ENCODE peak calls at places on chromosomes 5 and 9, in eight cellular contexts. V is AG10803; Y is progenitor cell of endocrine pancreas; X is coronary artery; I is tibial nerve; J is CD4-positive, alpha-beta T cell; W is tibial artery; T is adrenal gland. P is an unnamed sample.

GRCh38 chr9:100838857-100839256 is 189.7 kb upstream of the PLPPR1 start:
- DNase-seq in V (no peak), Y (no peak), X (no peak), I (no peak), J (no peak), W (no peak), T (no peak), P (no peak)

GRCh38 chr5:58598440-58598839 is 15.6 kb downstream of the RAB3C start:
- DNase-seq in V (no peak), Y (no peak), X (no peak), I (no peak), J (no peak), W (no peak), T (no peak), P (no peak)

GRCh38 chr5:10454591-10455272 is 13.1 kb downstream of the ROPN1L start:
- DNase-seq in V (peak; percentile 81), Y (no peak), X (no peak), I (peak; percentile 58), J (no peak), W (peak; percentile 50), T (no peak), P (no peak)

GRCh38 chr9:6715755-6716643 is 41.8 kb upstream of the KDM4C start:
- DNase-seq in V (peak; percentile 7), Y (peak; percentile 10), X (no peak), I (no peak), J (peak; percentile 50), W (peak; percentile 23), T (peak; percentile 32), P (peak; percentile 71)

GRCh38 chr5:7377761-7378160 is 18.2 kb upstream of the ADCY2 start:
- DNase-seq in V (no peak), Y (no peak), X (no peak), I (no peak), J (no peak), W (no peak), T (no peak), P (no peak)

GRCh38 chr5:43294226-43294625 is 19.0 kb downstream of the HMGCS1 start:
- DNase-seq in V (peak; percentile 74), Y (no peak), X (no peak), I (no peak), J (no peak), W (no peak), T (no peak), P (no peak)

GRCh38 chr5:154654484-154655375 is 100.4 kb upstream of the LARP1 start:
- DNase-seq in V (peak; percentile 36), Y (no peak), X (no peak), I (no peak), J (no peak), W (no peak), T (no peak), P (no peak)

GRCh38 chr9:32672478-32672877 is 37.0 kb upstream of the TAF1L start:
- DNase-seq in V (peak; percentile 87), Y (no peak), X (no peak), I (no peak), J (no peak), W (no peak), T (no peak), P (no peak)

GRCh38 chr5:39494534-39494933 is 69.8 kb upstream of the DAB2 start:
- DNase-seq in V (no peak), Y (no peak), X (no peak), I (no peak), J (no peak), W (no peak), T (no peak), P (no peak)

GRCh38 chr9:136978865-136979544 is 1.7 kb downstream of the PTGDS start:
- DNase-seq in V (no peak), Y (no peak), X (no peak), I (no peak), J (no peak), W (no peak), T (no peak), P (no peak)

GRCh38 chr5:117357886-117358285 is 783.3 kb upstream of the SEMA6A start:
- DNase-seq in V (no peak), Y (no peak), X (no peak), I (no peak), J (no peak), W (no peak), T (peak; percentile 35), P (no peak)

GRCh38 chr9:15927131-15927530 is 374.3 kb downstream of the CCDC171 start:
- DNase-seq in V (peak; percentile 64), Y (no peak), X (no peak), I (no peak), J (no peak), W (no peak), T (no peak), P (no peak)

GRCh38 chr9:131306397-131306997 is 17.0 kb downstream of the PLPP7 start:
- DNase-seq in V (peak; percentile 14), Y (no peak), X (no peak), I (no peak), J (no peak), W (no peak), T (no peak), P (no peak)

GRCh38 chr9:27303219-27303618 is 6.3 kb upstream of the EQTN start:
- DNase-seq in V (no peak), Y (no peak), X (no peak), I (no peak), J (no peak), W (no peak), T (peak; percentile 17), P (no peak)

GRCh38 chr9:36721846-36722588 is 149.3 kb downstream of the MELK start:
- DNase-seq in V (no peak), Y (no peak), X (no peak), I (no peak), J (no peak), W (peak; percentile 25), T (no peak), P (no peak)

GRCh38 chr9:133888048-133888778 is 103.9 kb downstream of the VAV2 start:
- DNase-seq in V (no peak), Y (no peak), X (no peak), I (no peak), J (no peak), W (no peak), T (no peak), P (no peak)

GRCh38 chr9:134493471-134494272 is 147.9 kb upstream of the COL5A1 start:
- DNase-seq in V (no peak), Y (no peak), X (no peak), I (no peak), J (no peak), W (no peak), T (no peak), P (peak; percentile 8)

GRCh38 chr9:129201289-129201688 is 23.2 kb upstream of the IER5L start:
- DNase-seq in V (no peak), Y (no peak), X (no peak), I (no peak), J (no peak), W (no peak), T (no peak), P (no peak)

GRCh38 chr5:139251281-139251687 is 42.3 kb upstream of the MATR3 start:
- DNase-seq in V (no peak), Y (no peak), X (no peak), I (no peak), J (peak; percentile 13), W (no peak), T (no peak), P (no peak)
- TF ChIP-seq CTCF in V (peak; percentile 17), Y (no peak), X (no peak), I (no peak), J (peak; percentile 41), W (no peak), T (peak; percentile 24), P (no peak)

GRCh38 chr9:115306860-115307259 is 188.9 kb upstream of the TNC start:
- DNase-seq in V (no peak), Y (no peak), X (no peak), I (no peak), J (no peak), W (no peak), T (no peak), P (no peak)
- TF ChIP-seq CTCF in V (no peak), Y (no peak), X (no peak), I (no peak), J (no peak), W (no peak), T (no peak), P (no peak)

GRCh38 chr5:150778517-150779396 is at the start of gene SMIM3:
- DNase-seq in V (peak; percentile 68), Y (peak; percentile 74), X (peak; percentile 94), I (peak; percentile 67), J (peak; percentile 53), W (peak; percentile 86), T (peak; percentile 82), P (no peak)
- TF ChIP-seq CTCF in V (peak; percentile 37), Y (peak; percentile 54), X (no peak), I (peak; percentile 23), J (peak; percentile 41), W (peak; percentile 35), T (peak; percentile 32), P (no peak)

GRCh38 chr5:73027816-73028215 is 72.0 kb downstream of the FCHO2 start:
- DNase-seq in V (no peak), Y (no peak), X (no peak), I (no peak), J (no peak), W (no peak), T (no peak), P (no peak)

GRCh38 chr5:73030995-73031394 is 75.2 kb downstream of the FCHO2 start:
- DNase-seq in V (peak; percentile 91), Y (peak; percentile 17), X (no peak), I (no peak), J (no peak), W (no peak), T (no peak), P (no peak)

GRCh38 chr5:73030531-73030930 is 74.7 kb downstream of the FCHO2 start:
- DNase-seq in V (no peak), Y (no peak), X (no peak), I (no peak), J (no peak), W (no peak), T (no peak), P (no peak)

GRCh38 chr5:73028991-73029540 is 73.2 kb downstream of the FCHO2 start:
- DNase-seq in V (peak; percentile 48), Y (no peak), X (no peak), I (no peak), J (no peak), W (no peak), T (no peak), P (no peak)

DNA sequence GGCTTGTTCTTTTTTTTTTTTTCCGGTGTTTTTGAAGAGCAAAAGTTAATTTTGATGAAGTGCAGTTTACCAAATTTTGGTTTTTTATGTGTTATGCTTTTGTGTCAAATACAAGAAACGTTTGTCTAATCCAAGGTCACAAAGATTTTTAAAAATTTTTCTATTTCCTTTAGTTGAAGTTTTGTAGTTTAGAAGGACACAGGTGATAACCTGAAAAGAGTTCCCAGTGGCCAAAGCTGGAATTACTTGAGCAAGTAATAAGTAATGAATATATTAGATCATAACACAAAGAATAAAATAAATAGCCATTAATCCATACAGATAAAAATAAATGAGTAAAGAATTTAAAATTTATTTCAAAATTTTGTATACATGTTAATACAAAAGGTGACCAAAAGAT is 71.5 kb downstream of the FCHO2 start:
- DNase-seq in V (no peak), Y (no peak), X (no peak), I (no peak), J (no peak), W (no peak), T (no peak), P (no peak)
- TF ChIP-seq CTCF in V (peak; percentile 22), Y (peak; percentile 49), X (no peak), I (no peak), J (no peak), W (no peak), T (no peak), P (no peak)